ENCODE peak calls at places on chromosomes 1 and 21, in seven cellular contexts. E is neuronal stem cell, J is K562, C is adipocyte, O is GM12878, B is mesenchymal stem cell, Z is Karpas-422. R is an unnamed sample.

GRCh38 chr1:42551150-42551549 is 88.1 kb downstream of the CCDC30 start:
- DNase-seq in E (no peak), J (no peak), C (no peak), O (no peak), B (no peak), Z (peak; percentile 72), R (no peak)

GRCh38 chr1:164702664-164703063 is 143.7 kb downstream of the PBX1 start:
- DNase-seq in E (no peak), J (no peak), C (no peak), O (no peak), B (no peak), Z (no peak), R (no peak)

GRCh38 chr1:231065510-231066241 is 25.6 kb upstream of the FAM89A start:
- DNase-seq in E (no peak), J (peak; percentile 63), C (no peak), O (no peak), B (peak; percentile 58), Z (no peak), R (no peak)

GRCh38 chr1:227342075-227342829 is 24.0 kb upstream of the CDC42BPA start:
- DNase-seq in E (no peak), J (no peak), C (no peak), O (no peak), B (no peak), Z (no peak), R (no peak)

GRCh38 chr1:36306210-36306901 is at the start of gene SH3D21:
- DNase-seq in E (peak; percentile 59), J (peak; percentile 40), C (peak; percentile 38), O (no peak), B (peak; percentile 46), Z (peak; percentile 76), R (peak; percentile 42)

GRCh38 chr1:154972517-154973343 is 1.8 kb upstream of the CKS1B start:
- DNase-seq in E (peak; percentile 73), J (no peak), C (peak; percentile 92), O (no peak), B (peak; percentile 97), Z (no peak), R (no peak)

GRCh38 chr1:41286486-41286885 is 44.4 kb upstream of the SCMH1 start:
- DNase-seq in E (peak; percentile 57), J (peak; percentile 27), C (no peak), O (no peak), B (no peak), Z (no peak), R (no peak)

GRCh38 chr21:36551731-36552457 is 72.0 kb upstream of the CLDN14 start:
- DNase-seq in E (no peak), J (no peak), C (peak; percentile 86), O (no peak), B (no peak), Z (no peak), R (no peak)

GRCh38 chr21:46667735-46668380 is 32.4 kb downstream of the PRMT2 start:
- DNase-seq in E (peak; percentile 35), J (no peak), C (peak; percentile 64), O (no peak), B (peak; percentile 62), Z (peak; percentile 51), R (no peak)

GRCh38 chr1:228691926-228692325 is 43.4 kb upstream of the RHOU start:
- DNase-seq in E (no peak), J (no peak), C (peak; percentile 53), O (no peak), B (peak; percentile 39), Z (peak; percentile 69), R (peak; percentile 75)

GRCh38 chr1:244709491-244710368 is 56.8 kb downstream of the DESI2 start:
- DNase-seq in E (no peak), J (no peak), C (no peak), O (no peak), B (no peak), Z (no peak), R (no peak)

GRCh38 chr21:42414928-42415769 is 11.4 kb downstream of the UBASH3A start:
- DNase-seq in E (no peak), J (peak; percentile 45), C (peak; percentile 8), O (peak; percentile 97), B (peak; percentile 66), Z (no peak), R (no peak)

GRCh38 chr1:23442751-23443150 is 18.2 kb upstream of the TCEA3 start:
- DNase-seq in E (no peak), J (no peak), C (no peak), O (no peak), B (no peak), Z (no peak), R (no peak)

GRCh38 chr1:26864610-26865480 is 1.9 kb downstream of the SFN start:
- DNase-seq in E (peak; percentile 97), J (peak; percentile 99), C (peak; percentile 98), O (peak; percentile 91), B (peak; percentile 98), Z (peak; percentile 98), R (peak; percentile 97)

GRCh38 chr1:26862781-26863676 is at the start of gene SFN:
- DNase-seq in E (no peak), J (peak; percentile 96), C (no peak), O (no peak), B (no peak), Z (peak; percentile 86), R (peak; percentile 77)

GRCh38 chr1:26861889-26862371 is 1.0 kb upstream of the SFN start:
- DNase-seq in E (no peak), J (no peak), C (no peak), O (no peak), B (no peak), Z (no peak), R (no peak)

GRCh38 chr1:26861286-26861701 is 1.7 kb upstream of the SFN start:
- DNase-seq in E (no peak), J (no peak), C (peak; percentile 45), O (no peak), B (peak; percentile 58), Z (no peak), R (no peak)

GRCh38 chr1:26863677-26864060 is 720 bp downstream of the SFN start:
- DNase-seq in E (no peak), J (peak; percentile 39), C (no peak), O (no peak), B (no peak), Z (no peak), R (no peak)
- H3K9ac ChIP-seq in E (peak overlapping the region; percentile 93), J (peak overlapping the region; percentile 98), C (no peak overlapping the region), O (peak overlapping the region; percentile 99), B (no peak overlapping the region), Z (peak overlapping the region; percentile 88), R (peak overlapping the region; percentile 88)

DNA sequence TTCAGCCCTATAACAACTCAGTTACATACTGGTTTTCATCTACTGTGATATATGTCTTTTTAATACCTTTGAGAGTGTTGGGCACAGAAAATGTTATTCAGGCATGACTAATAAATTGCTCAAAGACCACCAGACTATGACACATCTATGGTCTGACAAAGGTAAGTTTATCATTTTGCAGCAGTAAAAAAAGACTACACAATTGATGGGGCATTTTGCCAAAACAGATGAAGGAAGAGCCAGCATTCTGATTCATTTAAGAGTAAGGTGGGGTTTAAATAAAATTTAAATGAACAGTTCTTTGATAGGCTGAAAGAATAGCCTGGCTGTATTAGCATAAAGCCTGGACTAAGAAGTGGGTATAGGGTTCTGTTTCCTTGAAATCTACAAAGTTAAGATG is 8.8 kb upstream of the RNPC3 start:
- DNase-seq in E (no peak), J (no peak), C (no peak), O (no peak), B (no peak), Z (no peak), R (no peak)
- H3K9ac ChIP-seq in E (no peak overlapping the region), J (no peak overlapping the region), C (no peak overlapping the region), O (no peak overlapping the region), B (peak overlapping the region; percentile 19), Z (no peak overlapping the region), R (no peak overlapping the region)

GRCh38 chr1:225543350-225543749 is 109.6 kb downstream of the ENAH start:
- DNase-seq in E (no peak), J (no peak), C (no peak), O (no peak), B (no peak), Z (no peak), R (no peak)
- H3K9ac ChIP-seq in E (no peak overlapping the region), J (no peak overlapping the region), C (no peak overlapping the region), O (no peak overlapping the region), B (no peak overlapping the region), Z (no peak overlapping the region), R (no peak overlapping the region)

GRCh38 chr1:193416226-193416625 is 229.8 kb upstream of the B3GALT2 start:
- DNase-seq in E (no peak), J (no peak), C (no peak), O (no peak), B (no peak), Z (no peak), R (no peak)
- H3K9ac ChIP-seq in E (no peak overlapping the region), J (no peak overlapping the region), C (no peak overlapping the region), O (no peak overlapping the region), B (no peak overlapping the region), Z (no peak overlapping the region), R (no peak overlapping the region)